ENCODE peak calls at places on chromosomes 2 and 18, in five cellular contexts. G, L, E, Z and A are unnamed samples.

GRCh38 chr2:10165282-10165681 is 42.7 kb downstream of the RRM2 start:
- DNase-seq in L (no peak), E (no peak), Z (no peak), G (no peak), A (no peak)

GRCh38 chr2:237968048-237968862 is 1.4 kb downstream of the UBE2F start:
- DNase-seq in Z (no peak), E (peak), L (peak), G (no peak), A (peak)

GRCh38 chr2:204437815-204438766 is 107.2 kb upstream of the PARD3B start:
- DNase-seq in E (no peak), Z (no peak), G (no peak), L (no peak), A (no peak)

GRCh38 chr2:57542081-57542480 is 504.5 kb upstream of the VRK2 start:
- DNase-seq in L (no peak), G (peak), E (no peak), Z (no peak), A (no peak)

GRCh38 chr2:159152119-159152778 is 134.3 kb downstream of the WDSUB1 start:
- DNase-seq in G (no peak), L (no peak), Z (no peak), E (no peak), A (no peak)

GRCh38 chr2:223084873-223085272 is 32.9 kb downstream of the KCNE4 start:
- DNase-seq in Z (no peak), E (no peak), L (no peak), G (peak), A (no peak)

GRCh38 chr2:124027182-124027581 is 2.1 kb downstream of the CNTNAP5 start:
- DNase-seq in G (peak), E (peak), Z (no peak), L (no peak), A (no peak)

GRCh38 chr2:290090-290722 is 2.3 kb upstream of the ALKAL2 start:
- DNase-seq in E (peak), Z (peak), G (peak), L (no peak), A (peak)

GRCh38 chr2:169143998-169144397 is 74.6 kb downstream of the DHRS9 start:
- DNase-seq in G (no peak), L (no peak), Z (no peak), E (no peak), A (no peak)

GRCh38 chr2:71674158-71674807 is 220.9 kb downstream of the DYSF start:
- DNase-seq in E (no peak), G (no peak), L (no peak), Z (no peak), A (no peak)

GRCh38 chr18:24086082-24086481 is 52.8 kb upstream of the CABYR start:
- DNase-seq in Z (no peak), L (no peak), E (no peak), G (no peak), A (no peak)

GRCh38 chr2:136134126-136134525 is 16.2 kb upstream of the CXCR4 start:
- DNase-seq in Z (peak), G (no peak), L (no peak), E (no peak), A (no peak)

GRCh38 chr2:74845991-74846390 is 12.1 kb downstream of the HK2 start:
- DNase-seq in Z (no peak), G (peak), L (no peak), E (no peak), A (no peak)

GRCh38 chr18:13448028-13448795 is 229.7 kb downstream of the LDLRAD4 start:
- DNase-seq in L (no peak), Z (no peak), G (peak), E (no peak), A (no peak)

GRCh38 chr2:5365871-5366461 is 326.2 kb upstream of the SOX11 start:
- DNase-seq in Z (no peak), L (no peak), G (no peak), E (no peak), A (no peak)

GRCh38 chr2:164145093-164145987 is 409.5 kb upstream of the FIGN start:
- DNase-seq in G (peak), E (peak), L (no peak), Z (no peak), A (no peak)

GRCh38 chr2:7701807-7702206 is 784.6 kb downstream of the RNF144A start:
- DNase-seq in G (no peak), L (no peak), Z (no peak), E (no peak), A (no peak)

GRCh38 chr2:19807866-19808265 is 93.9 kb downstream of the TTC32 start:
- DNase-seq in G (no peak), E (no peak), L (no peak), Z (no peak), A (no peak)

GRCh38 chr2:159119652-159120257 is 151.3 kb downstream of the TANC1 start:
- DNase-seq in E (no peak), L (no peak), Z (no peak), G (peak), A (no peak)

GRCh38 chr2:202009019-202009481 is 24.6 kb upstream of the FZD7 start:
- DNase-seq in L (no peak), E (peak), Z (no peak), G (no peak), A (no peak)

GRCh38 chr18:10936211-10937053 is 212.9 kb downstream of the PIEZO2 start:
- DNase-seq in G (peak), E (no peak), Z (no peak), L (no peak), A (no peak)

GRCh38 chr18:36697905-36698304 is 130.9 kb downstream of the TPGS2 start:
- DNase-seq in L (no peak), E (peak), Z (no peak), G (peak), A (peak)

GRCh38 chr2:120308038-120308910 is 37.7 kb upstream of the INHBB start:
- DNase-seq in E (no peak), Z (no peak), L (no peak), G (peak), A (no peak)

GRCh38 chr18:6672909-6673308 is 56.6 kb upstream of the ARHGAP28 start:
- DNase-seq in E (no peak), G (no peak), Z (no peak), L (no peak), A (no peak)

GRCh38 chr2:181223239-181223638 is 233.9 kb upstream of the ITGA4 start:
- DNase-seq in G (no peak), L (no peak), Z (peak), E (no peak), A (no peak)

GRCh38 chr2:153478289-153479261 is at the start of gene RPRM:
- DNase-seq in G (peak), Z (peak), E (peak), L (no peak), A (no peak)

GRCh38 chr2:9337901-9338300 is 85.4 kb downstream of the ITGB1BP1 start:
- DNase-seq in Z (no peak), E (no peak), G (no peak), L (no peak), A (no peak)

GRCh38 chr2:240974771-240975572 is 23.4 kb upstream of the SNED1 start:
- DNase-seq in E (no peak), G (no peak), L (no peak), Z (no peak), A (no peak)

GRCh38 chr2:216017365-216017764 is 4.0 kb upstream of the MREG start:
- DNase-seq in E (no peak), G (peak), Z (no peak), L (no peak), A (no peak)

GRCh38 chr2:26380281-26380680 is 21.4 kb upstream of the DRC1 start:
- DNase-seq in E (no peak), G (no peak), L (no peak), Z (no peak), A (no peak)

GRCh38 chr2:51027968-51028367 is 4.0 kb downstream of the NRXN1 start:
- DNase-seq in L (no peak), E (no peak), Z (no peak), G (no peak), A (no peak)

GRCh38 chr2:230067990-230068657 is 600 bp downstream of the SLC16A14 start:
- DNase-seq in G (peak), Z (peak), E (no peak), L (no peak), A (no peak)

GRCh38 chr2:6963727-6964126 is 46.5 kb downstream of the RNF144A start:
- DNase-seq in G (no peak), E (no peak), L (no peak), Z (no peak), A (no peak)

GRCh38 chr2:42492691-42493467 is 903 bp downstream of the KCNG3 start:
- DNase-seq in L (no peak), E (no peak), G (no peak), Z (peak), A (no peak)

GRCh38 chr2:234427081-234428058 is 69.5 kb downstream of the ARL4C start:
- DNase-seq in L (no peak), G (peak), Z (peak), E (no peak), A (peak)

GRCh38 chr2:239114616-239115265 is 266.9 kb downstream of the TWIST2 start:
- DNase-seq in E (no peak), G (no peak), L (no peak), Z (no peak), A (no peak)

GRCh38 chr2:157900203-157900602 is 24.1 kb upstream of the ACVR1 start:
- DNase-seq in Z (no peak), E (no peak), G (peak), L (no peak), A (no peak)

GRCh38 chr2:197274349-197274748 is 36.2 kb downstream of the ANKRD44 start:
- DNase-seq in L (no peak), Z (no peak), G (no peak), E (no peak), A (no peak)

GRCh38 chr18:69616114-69616513 is 215.4 kb downstream of the DOK6 start:
- DNase-seq in G (no peak), Z (no peak), E (no peak), L (no peak), A (no peak)